ENCODE peak calls at places on chromosomes 3 and 15, in nine cellular contexts. One of them, this sample, is unnamed. For H3K27me3, the result is how much of the 10 kb centered on the place peaks cover.

GRCh38 chr3:125042725-125043406 is 12.9 kb downstream of the HEG1 start:
- DNase-seq in CD4-positive, CD25-positive, alpha-beta regulatory T cell: no peak
- DNase-seq in dorsolateral prefrontal cortex: no peak
- DNase-seq in uterus: peak
- DNase-seq in aorta: peak
- DNase-seq in lung: no peak
- DNase-seq in sigmoid colon: peak
- DNase-seq in GM23338: no peak
- DNase-seq in esophagus squamous epithelium: no peak
- DNase-seq in this sample: no peak

GRCh38 chr3:168707900-168708299 is 612.2 kb upstream of the GOLIM4 start:
- DNase-seq in sigmoid colon: no peak
- DNase-seq in lung: no peak
- DNase-seq in CD4-positive, CD25-positive, alpha-beta regulatory T cell: no peak
- DNase-seq in GM23338: no peak
- DNase-seq in dorsolateral prefrontal cortex: no peak
- DNase-seq in esophagus squamous epithelium: no peak
- DNase-seq in uterus: no peak
- DNase-seq in aorta: no peak
- DNase-seq in this sample: no peak

GRCh38 chr3:146682176-146682575 is 77.0 kb upstream of the PLSCR5 start:
- DNase-seq in CD4-positive, CD25-positive, alpha-beta regulatory T cell: no peak
- DNase-seq in uterus: no peak
- DNase-seq in dorsolateral prefrontal cortex: no peak
- DNase-seq in lung: no peak
- DNase-seq in GM23338: no peak
- DNase-seq in aorta: no peak
- DNase-seq in sigmoid colon: no peak
- DNase-seq in esophagus squamous epithelium: no peak
- DNase-seq in this sample: no peak

GRCh38 chr3:50380375-50381085 is 21.2 kb upstream of the TMEM115 start:
- DNase-seq in uterus: no peak
- DNase-seq in GM23338: no peak
- DNase-seq in dorsolateral prefrontal cortex: no peak
- DNase-seq in esophagus squamous epithelium: no peak
- DNase-seq in CD4-positive, CD25-positive, alpha-beta regulatory T cell: no peak
- DNase-seq in sigmoid colon: no peak
- DNase-seq in lung: no peak
- DNase-seq in aorta: no peak
- DNase-seq in this sample: no peak

GRCh38 chr3:97937205-97937604 is 35.0 kb downstream of the RIOX2 start:
- DNase-seq in CD4-positive, CD25-positive, alpha-beta regulatory T cell: no peak
- DNase-seq in GM23338: no peak
- DNase-seq in esophagus squamous epithelium: no peak
- DNase-seq in dorsolateral prefrontal cortex: no peak
- DNase-seq in uterus: no peak
- DNase-seq in sigmoid colon: no peak
- DNase-seq in aorta: no peak
- DNase-seq in lung: no peak
- DNase-seq in this sample: no peak

GRCh38 chr3:8239718-8240698 is 261.6 kb upstream of the LMCD1 start:
- DNase-seq in lung: no peak
- DNase-seq in esophagus squamous epithelium: no peak
- DNase-seq in dorsolateral prefrontal cortex: no peak
- DNase-seq in GM23338: peak
- DNase-seq in sigmoid colon: no peak
- DNase-seq in CD4-positive, CD25-positive, alpha-beta regulatory T cell: peak
- DNase-seq in aorta: no peak
- DNase-seq in uterus: no peak
- DNase-seq in this sample: no peak

GRCh38 chr3:186930639-186931486 is 537 bp downstream of the ST6GAL1 start:
- DNase-seq in lung: peak
- DNase-seq in esophagus squamous epithelium: peak
- DNase-seq in GM23338: peak
- DNase-seq in sigmoid colon: no peak
- DNase-seq in dorsolateral prefrontal cortex: no peak
- DNase-seq in CD4-positive, CD25-positive, alpha-beta regulatory T cell: peak
- DNase-seq in uterus: peak
- DNase-seq in aorta: peak
- DNase-seq in this sample: peak

GRCh38 chr15:76161153-76162049 is 101.6 kb downstream of the TMEM266 start:
- DNase-seq in esophagus squamous epithelium: no peak
- DNase-seq in CD4-positive, CD25-positive, alpha-beta regulatory T cell: no peak
- DNase-seq in lung: no peak
- DNase-seq in GM23338: no peak
- DNase-seq in dorsolateral prefrontal cortex: no peak
- DNase-seq in sigmoid colon: no peak
- DNase-seq in uterus: no peak
- DNase-seq in aorta: no peak
- DNase-seq in this sample: no peak

GRCh38 chr3:150346956-150347863 is 60.9 kb upstream of the TSC22D2 start:
- DNase-seq in GM23338: no peak
- DNase-seq in lung: no peak
- DNase-seq in CD4-positive, CD25-positive, alpha-beta regulatory T cell: no peak
- DNase-seq in uterus: no peak
- DNase-seq in dorsolateral prefrontal cortex: no peak
- DNase-seq in sigmoid colon: no peak
- DNase-seq in esophagus squamous epithelium: no peak
- DNase-seq in aorta: no peak
- DNase-seq in this sample: no peak

GRCh38 chr3:16064660-16065414 is 109.6 kb upstream of the GALNT15 start:
- DNase-seq in sigmoid colon: peak
- DNase-seq in dorsolateral prefrontal cortex: peak
- DNase-seq in CD4-positive, CD25-positive, alpha-beta regulatory T cell: no peak
- DNase-seq in esophagus squamous epithelium: no peak
- DNase-seq in GM23338: no peak
- DNase-seq in aorta: peak
- DNase-seq in lung: no peak
- DNase-seq in uterus: peak
- DNase-seq in this sample: no peak

GRCh38 chr3:131110087-131110486 is 83.4 kb downstream of the NEK11 start:
- DNase-seq in uterus: no peak
- DNase-seq in CD4-positive, CD25-positive, alpha-beta regulatory T cell: no peak
- DNase-seq in dorsolateral prefrontal cortex: no peak
- DNase-seq in GM23338: no peak
- DNase-seq in sigmoid colon: no peak
- DNase-seq in esophagus squamous epithelium: no peak
- DNase-seq in aorta: no peak
- DNase-seq in lung: no peak
- DNase-seq in this sample: no peak

GRCh38 chr3:66297260-66297863 is 76.6 kb downstream of the SLC25A26 start:
- DNase-seq in sigmoid colon: no peak
- DNase-seq in dorsolateral prefrontal cortex: no peak
- DNase-seq in GM23338: no peak
- DNase-seq in aorta: no peak
- DNase-seq in CD4-positive, CD25-positive, alpha-beta regulatory T cell: peak
- DNase-seq in lung: no peak
- DNase-seq in uterus: no peak
- DNase-seq in esophagus squamous epithelium: no peak
- DNase-seq in this sample: peak

GRCh38 chr3:180990494-180990893 is 958 bp upstream of the DNAJC19 start:
- DNase-seq in sigmoid colon: no peak
- DNase-seq in lung: no peak
- DNase-seq in dorsolateral prefrontal cortex: no peak
- DNase-seq in uterus: no peak
- DNase-seq in aorta: no peak
- DNase-seq in GM23338: no peak
- DNase-seq in esophagus squamous epithelium: no peak
- DNase-seq in CD4-positive, CD25-positive, alpha-beta regulatory T cell: no peak
- DNase-seq in this sample: no peak

GRCh38 chr3:115436767-115437301 is 186.5 kb upstream of the GAP43 start:
- DNase-seq in GM23338: peak
- DNase-seq in lung: no peak
- DNase-seq in CD4-positive, CD25-positive, alpha-beta regulatory T cell: no peak
- DNase-seq in dorsolateral prefrontal cortex: no peak
- DNase-seq in esophagus squamous epithelium: no peak
- DNase-seq in uterus: no peak
- DNase-seq in sigmoid colon: no peak
- DNase-seq in aorta: no peak
- DNase-seq in this sample: no peak

GRCh38 chr15:69314736-69315135 is 16.0 kb downstream of the PAQR5 start:
- DNase-seq in lung: no peak
- DNase-seq in GM23338: no peak
- DNase-seq in uterus: no peak
- DNase-seq in aorta: peak
- DNase-seq in dorsolateral prefrontal cortex: no peak
- DNase-seq in CD4-positive, CD25-positive, alpha-beta regulatory T cell: no peak
- DNase-seq in sigmoid colon: no peak
- DNase-seq in esophagus squamous epithelium: no peak
- DNase-seq in this sample: no peak

GRCh38 chr15:25795061-25795460 is 68.1 kb downstream of the ATP10A start:
- DNase-seq in uterus: no peak
- DNase-seq in lung: no peak
- DNase-seq in aorta: no peak
- DNase-seq in GM23338: no peak
- DNase-seq in CD4-positive, CD25-positive, alpha-beta regulatory T cell: no peak
- DNase-seq in sigmoid colon: no peak
- DNase-seq in dorsolateral prefrontal cortex: peak
- DNase-seq in esophagus squamous epithelium: no peak
- DNase-seq in this sample: no peak

GRCh38 chr15:25796395-25796794 is 66.7 kb downstream of the ATP10A start:
- DNase-seq in lung: no peak
- DNase-seq in uterus: no peak
- DNase-seq in aorta: peak
- DNase-seq in GM23338: no peak
- DNase-seq in esophagus squamous epithelium: no peak
- DNase-seq in CD4-positive, CD25-positive, alpha-beta regulatory T cell: no peak
- DNase-seq in dorsolateral prefrontal cortex: peak
- DNase-seq in sigmoid colon: no peak
- DNase-seq in this sample: no peak

GRCh38 chr15:25797511-25798206 is 65.5 kb downstream of the ATP10A start:
- DNase-seq in sigmoid colon: no peak
- DNase-seq in CD4-positive, CD25-positive, alpha-beta regulatory T cell: no peak
- DNase-seq in GM23338: no peak
- DNase-seq in esophagus squamous epithelium: no peak
- DNase-seq in aorta: peak
- DNase-seq in dorsolateral prefrontal cortex: peak
- DNase-seq in uterus: no peak
- DNase-seq in lung: no peak
- DNase-seq in this sample: no peak

GRCh38 chr15:25797035-25797434 is 66.1 kb downstream of the ATP10A start:
- DNase-seq in dorsolateral prefrontal cortex: no peak
- DNase-seq in sigmoid colon: no peak
- DNase-seq in CD4-positive, CD25-positive, alpha-beta regulatory T cell: no peak
- DNase-seq in esophagus squamous epithelium: no peak
- DNase-seq in uterus: no peak
- DNase-seq in aorta: no peak
- DNase-seq in GM23338: no peak
- DNase-seq in lung: no peak
- DNase-seq in this sample: no peak

GRCh38 chr15:25795712-25796111 is 67.4 kb downstream of the ATP10A start:
- DNase-seq in lung: no peak
- DNase-seq in aorta: no peak
- DNase-seq in uterus: no peak
- DNase-seq in GM23338: no peak
- DNase-seq in dorsolateral prefrontal cortex: peak
- DNase-seq in sigmoid colon: no peak
- DNase-seq in esophagus squamous epithelium: no peak
- DNase-seq in CD4-positive, CD25-positive, alpha-beta regulatory T cell: peak
- DNase-seq in this sample: no peak
- H3K4me3 ChIP-seq in lung: no peak
- H3K4me3 ChIP-seq in aorta: no peak
- H3K4me3 ChIP-seq in uterus: no peak
- H3K4me3 ChIP-seq in GM23338: no peak
- H3K4me3 ChIP-seq in dorsolateral prefrontal cortex: no peak
- H3K4me3 ChIP-seq in sigmoid colon: no peak
- H3K4me3 ChIP-seq in esophagus squamous epithelium: no peak
- H3K4me3 ChIP-seq in CD4-positive, CD25-positive, alpha-beta regulatory T cell: no peak
- H3K4me3 ChIP-seq in this sample: no peak

GRCh38 chr3:113151475-113152031 is 59.8 kb upstream of the BOC start:
- DNase-seq in dorsolateral prefrontal cortex: no peak
- DNase-seq in sigmoid colon: peak
- DNase-seq in lung: no peak
- DNase-seq in GM23338: no peak
- DNase-seq in aorta: no peak
- DNase-seq in uterus: peak
- DNase-seq in CD4-positive, CD25-positive, alpha-beta regulatory T cell: no peak
- DNase-seq in esophagus squamous epithelium: no peak
- DNase-seq in this sample: no peak
- H3K27ac ChIP-seq in dorsolateral prefrontal cortex: no peak
- H3K27ac ChIP-seq in sigmoid colon: peak
- H3K27ac ChIP-seq in lung: no peak
- H3K27ac ChIP-seq in GM23338: no peak
- H3K27ac ChIP-seq in aorta: no peak
- H3K27ac ChIP-seq in uterus: peak
- H3K27ac ChIP-seq in CD4-positive, CD25-positive, alpha-beta regulatory T cell: no peak
- H3K27ac ChIP-seq in esophagus squamous epithelium: peak
- H3K27ac ChIP-seq in this sample: no peak

GRCh38 chr3:140850210-140850955 is 91.3 kb upstream of the SLC25A36 start:
- DNase-seq in sigmoid colon: no peak
- DNase-seq in CD4-positive, CD25-positive, alpha-beta regulatory T cell: no peak
- DNase-seq in aorta: no peak
- DNase-seq in esophagus squamous epithelium: no peak
- DNase-seq in dorsolateral prefrontal cortex: no peak
- DNase-seq in uterus: no peak
- DNase-seq in GM23338: no peak
- DNase-seq in lung: no peak
- DNase-seq in this sample: no peak

GRCh38 chr3:140859592-140860336 is 81.9 kb upstream of the SLC25A36 start:
- DNase-seq in GM23338: peak
- DNase-seq in esophagus squamous epithelium: no peak
- DNase-seq in dorsolateral prefrontal cortex: no peak
- DNase-seq in lung: no peak
- DNase-seq in sigmoid colon: no peak
- DNase-seq in aorta: no peak
- DNase-seq in uterus: no peak
- DNase-seq in CD4-positive, CD25-positive, alpha-beta regulatory T cell: no peak
- DNase-seq in this sample: no peak

GRCh38 chr3:140857993-140858392 is 83.6 kb upstream of the SLC25A36 start:
- DNase-seq in sigmoid colon: no peak
- DNase-seq in aorta: no peak
- DNase-seq in CD4-positive, CD25-positive, alpha-beta regulatory T cell: no peak
- DNase-seq in dorsolateral prefrontal cortex: no peak
- DNase-seq in uterus: no peak
- DNase-seq in GM23338: no peak
- DNase-seq in esophagus squamous epithelium: no peak
- DNase-seq in lung: no peak
- DNase-seq in this sample: no peak

DNA sequence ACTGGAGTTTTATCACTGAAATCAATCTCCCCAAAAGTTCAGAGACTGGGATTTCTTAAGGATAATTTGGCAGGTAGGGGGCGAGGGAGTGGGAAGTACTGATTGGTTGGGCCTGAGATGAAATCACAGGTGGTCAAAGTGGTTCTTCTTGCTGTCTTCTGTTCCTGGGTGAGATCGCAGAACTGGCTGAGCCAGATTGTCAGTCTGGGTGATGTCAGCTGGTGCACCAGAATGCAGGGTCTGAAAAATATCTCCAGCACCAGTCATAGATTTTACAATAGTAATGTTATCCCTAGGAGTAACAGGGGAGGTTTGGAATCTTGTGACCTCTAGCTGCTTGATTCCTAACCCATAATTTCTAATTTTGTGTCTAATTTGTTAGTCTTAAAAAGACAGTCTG is 86.7 kb upstream of the SLC25A36 start:
- DNase-seq in lung: no peak
- DNase-seq in dorsolateral prefrontal cortex: no peak
- DNase-seq in uterus: no peak
- DNase-seq in aorta: no peak
- DNase-seq in GM23338: no peak
- DNase-seq in CD4-positive, CD25-positive, alpha-beta regulatory T cell: no peak
- DNase-seq in esophagus squamous epithelium: no peak
- DNase-seq in sigmoid colon: no peak
- DNase-seq in this sample: no peak
- H3K27me3 ChIP-seq in lung: under half
- H3K27me3 ChIP-seq in dorsolateral prefrontal cortex: under half
- H3K27me3 ChIP-seq in uterus: under half
- H3K27me3 ChIP-seq in aorta: under half
- H3K27me3 ChIP-seq in GM23338: under half
- H3K27me3 ChIP-seq in CD4-positive, CD25-positive, alpha-beta regulatory T cell: under half
- H3K27me3 ChIP-seq in esophagus squamous epithelium: under half
- H3K27me3 ChIP-seq in sigmoid colon: under half
- H3K27me3 ChIP-seq in this sample: under half

GRCh38 chr15:51624022-51624421 is 1.5 kb upstream of the DMXL2 start:
- DNase-seq in CD4-positive, CD25-positive, alpha-beta regulatory T cell: no peak
- DNase-seq in lung: no peak
- DNase-seq in GM23338: no peak
- DNase-seq in aorta: no peak
- DNase-seq in dorsolateral prefrontal cortex: no peak
- DNase-seq in esophagus squamous epithelium: no peak
- DNase-seq in sigmoid colon: no peak
- DNase-seq in uterus: no peak
- DNase-seq in this sample: no peak
- H3K4me3 ChIP-seq in CD4-positive, CD25-positive, alpha-beta regulatory T cell: no peak
- H3K4me3 ChIP-seq in lung: no peak
- H3K4me3 ChIP-seq in GM23338: peak
- H3K4me3 ChIP-seq in aorta: no peak
- H3K4me3 ChIP-seq in dorsolateral prefrontal cortex: no peak
- H3K4me3 ChIP-seq in esophagus squamous epithelium: no peak
- H3K4me3 ChIP-seq in sigmoid colon: no peak
- H3K4me3 ChIP-seq in uterus: no peak
- H3K4me3 ChIP-seq in this sample: no peak